ENCODE peak calls at places on chromosomes 2 and 18, in eight cellular contexts. F, Q, S, N, O, V, P and J are unnamed samples.

GRCh38 chr2:169964740-169965139 is 137.5 kb downstream of the UBR3 start:
- DNase-seq in F (no peak), Q (no peak), S (peak; percentile 22), N (no peak), O (no peak), V (no peak), P (no peak), J (no peak)

GRCh38 chr2:70141754-70142589 is 48.8 kb downstream of the C2orf42 start:
- DNase-seq in F (peak; percentile 88), Q (no peak), S (peak; percentile 55), N (peak; percentile 25), O (peak; percentile 67), V (no peak), P (no peak), J (no peak)

GRCh38 chr2:152436148-152436547 is 101.2 kb downstream of the FMNL2 start:
- DNase-seq in F (no peak), Q (no peak), S (no peak), N (no peak), O (no peak), V (no peak), P (no peak), J (no peak)

GRCh38 chr2:152093464-152093863 is 5.4 kb downstream of the CACNB4 start:
- DNase-seq in F (no peak), Q (no peak), S (no peak), N (no peak), O (no peak), V (no peak), P (no peak), J (no peak)

GRCh38 chr2:86068098-86069047 is 37.3 kb downstream of the POLR1A start:
- DNase-seq in F (no peak), Q (no peak), S (peak; percentile 31), N (peak; percentile 63), O (no peak), V (no peak), P (no peak), J (no peak)

GRCh38 chr18:50651334-50651733 is 91.4 kb downstream of the MAPK4 start:
- DNase-seq in F (no peak), Q (no peak), S (no peak), N (no peak), O (no peak), V (no peak), P (no peak), J (no peak)

GRCh38 chr2:197255550-197255949 is 55.0 kb downstream of the ANKRD44 start:
- DNase-seq in F (no peak), Q (no peak), S (peak; percentile 47), N (peak; percentile 43), O (peak; percentile 56), V (peak; percentile 67), P (no peak), J (no peak)

GRCh38 chr18:59005266-59005665 is 134.4 kb upstream of the SEC11C start:
- DNase-seq in F (no peak), Q (peak; percentile 36), S (peak; percentile 31), N (peak; percentile 57), O (peak; percentile 42), V (peak; percentile 68), P (no peak), J (no peak)

GRCh38 chr2:237222178-237222577 is 136.5 kb downstream of the COPS8 start:
- DNase-seq in F (no peak), Q (no peak), S (peak; percentile 88), N (peak; percentile 98), O (no peak), V (peak; percentile 34), P (peak; percentile 95), J (no peak)

GRCh38 chr2:38122344-38122743 is 46.4 kb upstream of the CYP1B1 start:
- DNase-seq in F (no peak), Q (no peak), S (no peak), N (peak; percentile 30), O (no peak), V (peak; percentile 30), P (no peak), J (no peak)

GRCh38 chr18:49788327-49788908 is 24.9 kb downstream of the ACAA2 start:
- DNase-seq in F (no peak), Q (no peak), S (peak; percentile 42), N (peak; percentile 25), O (no peak), V (no peak), P (no peak), J (no peak)

GRCh38 chr18:51350081-51350480 is 152.6 kb upstream of the MEX3C start:
- DNase-seq in F (no peak), Q (no peak), S (no peak), N (no peak), O (no peak), V (no peak), P (no peak), J (no peak)

GRCh38 chr18:28032177-28032576 is 144.8 kb downstream of the CDH2 start:
- DNase-seq in F (no peak), Q (no peak), S (no peak), N (peak; percentile 29), O (no peak), V (no peak), P (no peak), J (no peak)

GRCh38 chr2:225616372-225616771 is 216.9 kb downstream of the NYAP2 start:
- DNase-seq in F (no peak), Q (no peak), S (no peak), N (no peak), O (no peak), V (no peak), P (no peak), J (no peak)

GRCh38 chr18:34493099-34493544 is 217.0 kb upstream of the DTNA start:
- DNase-seq in F (no peak), Q (peak; percentile 29), S (peak; percentile 75), N (peak; percentile 82), O (peak; percentile 61), V (peak; percentile 82), P (no peak), J (no peak)

GRCh38 chr18:64037812-64038414 is 68.0 kb downstream of the SERPINB8 start:
- DNase-seq in F (peak; percentile 8), Q (no peak), S (peak; percentile 31), N (peak; percentile 1), O (peak; percentile 60), V (no peak), P (no peak), J (no peak)

GRCh38 chr2:111120253-111121027 is at the start of gene BCL2L11:
- DNase-seq in F (peak; percentile 95), Q (peak; percentile 89), S (peak; percentile 92), N (peak; percentile 76), O (peak; percentile 96), V (peak; percentile 93), P (peak; percentile 70), J (no peak)

GRCh38 chr2:24409700-24410556 is 49.6 kb upstream of the ITSN2 start:
- DNase-seq in F (peak; percentile 57), Q (peak; percentile 59), S (peak; percentile 80), N (peak; percentile 42), O (peak; percentile 78), V (no peak), P (peak; percentile 43), J (peak; percentile 68)

GRCh38 chr2:143263045-143263625 is 133.9 kb downstream of the ARHGAP15 start:
- DNase-seq in F (no peak), Q (no peak), S (no peak), N (no peak), O (no peak), V (no peak), P (no peak), J (no peak)

GRCh38 chr2:36549063-36549662 is 48.8 kb downstream of the FEZ2 start:
- DNase-seq in F (no peak), Q (no peak), S (peak; percentile 43), N (no peak), O (peak; percentile 44), V (no peak), P (no peak), J (no peak)

GRCh38 chr2:40244251-40245010 is 207.5 kb downstream of the SLC8A1 start:
- DNase-seq in F (no peak), Q (peak; percentile 46), S (peak; percentile 70), N (peak; percentile 74), O (peak; percentile 71), V (peak; percentile 26), P (no peak), J (peak; percentile 8)

GRCh38 chr2:241722896-241723454 is 11.5 kb upstream of the D2HGDH start:
- DNase-seq in F (no peak), Q (no peak), S (no peak), N (no peak), O (no peak), V (no peak), P (no peak), J (no peak)

DNA sequence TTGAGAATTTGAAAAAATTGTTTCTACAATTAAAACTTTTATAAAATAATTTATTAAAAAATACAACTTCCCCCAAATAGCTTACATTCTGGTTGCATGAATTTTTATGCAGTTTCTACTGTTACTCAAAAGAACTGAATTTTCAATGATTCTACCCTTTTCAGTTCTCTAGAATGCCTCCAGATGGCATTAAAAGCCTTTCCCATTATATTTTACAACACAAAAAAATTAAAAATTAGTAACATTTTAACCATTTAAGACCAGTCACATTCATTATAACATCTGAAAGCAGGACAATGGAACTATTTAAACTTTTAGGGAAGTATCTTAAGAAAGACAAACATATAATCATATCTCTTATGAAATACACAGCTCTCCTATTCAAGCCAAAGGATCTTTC is 236.0 kb upstream of the REV1 start:
- DNase-seq in F (no peak), Q (no peak), S (peak; percentile 40), N (no peak), O (no peak), V (no peak), P (no peak), J (no peak)
- TF ChIP-seq CTCF in F (no peak), Q (no peak), S (peak; percentile 49), N (peak; percentile 41), O (peak; percentile 28), V (peak; percentile 43), P (peak; percentile 60), J (no peak)

GRCh38 chr2:101124684-101125366 is 26.4 kb downstream of the TBC1D8 start:
- DNase-seq in F (no peak), Q (peak; percentile 36), S (peak; percentile 66), N (peak; percentile 65), O (no peak), V (peak; percentile 70), P (peak; percentile 36), J (peak; percentile 98)
- H3K4me3 ChIP-seq in F (no peak overlapping the region), Q (no peak overlapping the region), S (no peak overlapping the region), N (no peak overlapping the region), O (no peak overlapping the region), V (peak overlapping the region; percentile 29), P (no peak overlapping the region), J (no peak overlapping the region)

GRCh38 chr2:193581807-193582206 is 1387.1 kb upstream of the TMEFF2 start:
- DNase-seq in F (no peak), Q (no peak), S (no peak), N (no peak), O (no peak), V (no peak), P (no peak), J (no peak)

GRCh38 chr2:193584001-193584400 is 1389.3 kb upstream of the TMEFF2 start:
- DNase-seq in F (no peak), Q (no peak), S (no peak), N (no peak), O (peak; percentile 5), V (no peak), P (no peak), J (no peak)

GRCh38 chr2:193580176-193580950 is 1385.6 kb upstream of the TMEFF2 start:
- DNase-seq in F (no peak), Q (no peak), S (no peak), N (no peak), O (no peak), V (no peak), P (no peak), J (no peak)

GRCh38 chr2:193584522-193584938 is 1389.8 kb upstream of the TMEFF2 start:
- DNase-seq in F (no peak), Q (no peak), S (no peak), N (peak; percentile 10), O (peak; percentile 49), V (no peak), P (no peak), J (peak; percentile 5)
- TF ChIP-seq CTCF in F (no peak), Q (no peak), S (no peak), N (peak; percentile 37), O (peak; percentile 35), V (no peak), P (peak; percentile 31), J (peak; percentile 39)

GRCh38 chr2:33134086-33134763 is 187.5 kb downstream of the LTBP1 start:
- DNase-seq in F (no peak), Q (peak; percentile 70), S (peak; percentile 100), N (peak; percentile 100), O (peak; percentile 36), V (peak; percentile 51), P (peak; percentile 98), J (peak; percentile 85)
- H3K4me3 ChIP-seq in F (no peak overlapping the region), Q (peak overlapping the region; percentile 26), S (peak overlapping the region; percentile 95), N (peak overlapping the region; percentile 90), O (no peak overlapping the region), V (peak overlapping the region; percentile 57), P (peak overlapping the region; percentile 78), J (peak overlapping the region; percentile 73)